ENCODE peak calls at places on chromosomes 3 and 15, in nine cellular contexts. W, X, Y, D, L, C, E, T and P are unnamed samples.

GRCh38 chr15:80948651-80949292 is 40.8 kb downstream of the MESD start:
- DNase-seq in W (no peak), X (no peak), Y (no peak), D (no peak), L (no peak), C (no peak), E (no peak), T (no peak), P (no peak)

GRCh38 chr3:37400355-37400754 is 226.0 kb upstream of the LRRFIP2 start:
- DNase-seq in W (no peak), X (no peak), Y (no peak), D (no peak), L (no peak), C (no peak), E (no peak), T (no peak), P (no peak)

GRCh38 chr3:115475178-115476041 is 147.9 kb upstream of the GAP43 start:
- DNase-seq in W (no peak), X (no peak), Y (no peak), D (no peak), L (no peak), C (no peak), E (no peak), T (no peak), P (no peak)

GRCh38 chr3:156356537-156357363 is 198.2 kb downstream of the SSR3 start:
- DNase-seq in W (no peak), X (peak), Y (peak), D (no peak), L (no peak), C (no peak), E (no peak), T (peak), P (no peak)

GRCh38 chr3:52774066-52774713 is 3.2 kb upstream of the ITIH1 start:
- DNase-seq in W (no peak), X (peak), Y (no peak), D (peak), L (no peak), C (no peak), E (no peak), T (no peak), P (no peak)

GRCh38 chr15:59713177-59713576 is 24.1 kb upstream of the BNIP2 start:
- DNase-seq in W (no peak), X (no peak), Y (no peak), D (no peak), L (no peak), C (no peak), E (no peak), T (no peak), P (no peak)

GRCh38 chr15:60507596-60508424 is 28.9 kb upstream of the ICE2 start:
- DNase-seq in W (no peak), X (peak), Y (peak), D (no peak), L (peak), C (peak), E (no peak), T (peak), P (peak)

GRCh38 chr15:33150993-33151392 is 43.5 kb downstream of the FMN1 start:
- DNase-seq in W (no peak), X (no peak), Y (no peak), D (no peak), L (no peak), C (no peak), E (no peak), T (no peak), P (no peak)

GRCh38 chr3:179196700-179197099 is 48.5 kb downstream of the PIK3CA start:
- DNase-seq in W (no peak), X (no peak), Y (no peak), D (no peak), L (no peak), C (no peak), E (no peak), T (no peak), P (no peak)

GRCh38 chr3:140053011-140053702 is 118.2 kb downstream of the CLSTN2 start:
- DNase-seq in W (no peak), X (no peak), Y (no peak), D (no peak), L (no peak), C (no peak), E (no peak), T (no peak), P (no peak)

GRCh38 chr3:120418866-120419490 is 31.8 kb downstream of the FSTL1 start:
- DNase-seq in W (no peak), X (peak), Y (peak), D (peak), L (peak), C (peak), E (no peak), T (peak), P (peak)

GRCh38 chr3:30308131-30308530 is 298.3 kb upstream of the TGFBR2 start:
- DNase-seq in W (no peak), X (no peak), Y (peak), D (no peak), L (no peak), C (no peak), E (no peak), T (peak), P (no peak)

GRCh38 chr3:43921056-43921455 is 230.3 kb downstream of the ABHD5 start:
- DNase-seq in W (no peak), X (no peak), Y (no peak), D (no peak), L (no peak), C (no peak), E (no peak), T (no peak), P (no peak)

GRCh38 chr3:192700885-192701284 is 26.5 kb downstream of the FGF12 start:
- DNase-seq in W (no peak), X (no peak), Y (no peak), D (no peak), L (no peak), C (no peak), E (no peak), T (no peak), P (no peak)

GRCh38 chr3:141738636-141739363 is 702 bp downstream of the RNF7 start:
- DNase-seq in W (no peak), X (no peak), Y (peak), D (no peak), L (peak), C (no peak), E (no peak), T (peak), P (peak)

GRCh38 chr15:77589839-77590238 is 42.9 kb downstream of the LINGO1 start:
- DNase-seq in W (no peak), X (peak), Y (no peak), D (no peak), L (no peak), C (no peak), E (no peak), T (no peak), P (no peak)

GRCh38 chr15:98959640-98960007 is 48.0 kb downstream of the PGPEP1L start:
- DNase-seq in W (no peak), X (no peak), Y (no peak), D (no peak), L (no peak), C (no peak), E (no peak), T (no peak), P (no peak)

GRCh38 chr3:99845999-99846398 is 28.3 kb downstream of the CMSS1 start:
- DNase-seq in W (no peak), X (no peak), Y (peak), D (no peak), L (no peak), C (no peak), E (no peak), T (no peak), P (no peak)

GRCh38 chr15:68833734-68834334 is 13.1 kb upstream of the ANP32A start:
- DNase-seq in W (no peak), X (no peak), Y (no peak), D (no peak), L (no peak), C (no peak), E (no peak), T (no peak), P (no peak)

GRCh38 chr3:98272126-98272525 is 8.1 kb downstream of the OR5H6 start:
- DNase-seq in W (no peak), X (no peak), Y (no peak), D (no peak), L (no peak), C (no peak), E (no peak), T (no peak), P (no peak)

GRCh38 chr15:74613953-74614743 is 1.5 kb upstream of the CLK3 start:
- DNase-seq in W (no peak), X (no peak), Y (no peak), D (no peak), L (no peak), C (no peak), E (no peak), T (no peak), P (no peak)

GRCh38 chr3:40505599-40506462 is at the start of gene ZNF620:
- DNase-seq in W (peak), X (peak), Y (peak), D (peak), L (peak), C (peak), E (peak), T (no peak), P (peak)

GRCh38 chr3:194080913-194081800 is 54.8 kb upstream of the HES1 start:
- DNase-seq in W (no peak), X (no peak), Y (no peak), D (no peak), L (no peak), C (no peak), E (no peak), T (no peak), P (no peak)

GRCh38 chr3:16817201-16817600 is 67.6 kb upstream of the PLCL2 start:
- DNase-seq in W (no peak), X (no peak), Y (peak), D (no peak), L (no peak), C (peak), E (no peak), T (peak), P (peak)

GRCh38 chr3:157081681-157082210 is 78.2 kb downstream of the CCNL1 start:
- DNase-seq in W (peak), X (peak), Y (peak), D (peak), L (peak), C (no peak), E (peak), T (peak), P (no peak)

GRCh38 chr3:21954709-21955108 is 203.7 kb upstream of the ZNF385D start:
- DNase-seq in W (no peak), X (no peak), Y (peak), D (no peak), L (no peak), C (no peak), E (no peak), T (peak), P (no peak)

GRCh38 chr3:151837057-151837456 is 23.1 kb downstream of the AADAC start:
- DNase-seq in W (no peak), X (peak), Y (peak), D (no peak), L (no peak), C (peak), E (no peak), T (peak), P (no peak)

GRCh38 chr15:100124936-100125626 is 216.7 kb downstream of the ADAMTS17 start:
- DNase-seq in W (no peak), X (no peak), Y (no peak), D (no peak), L (no peak), C (no peak), E (no peak), T (no peak), P (no peak)

GRCh38 chr15:101604124-101604874 is 47.9 kb downstream of the TM2D3 start:
- DNase-seq in W (no peak), X (no peak), Y (no peak), D (no peak), L (no peak), C (no peak), E (no peak), T (no peak), P (no peak)

GRCh38 chr15:75597667-75598341 is 18.7 kb upstream of the PTPN9 start:
- DNase-seq in W (no peak), X (no peak), Y (peak), D (no peak), L (peak), C (no peak), E (no peak), T (no peak), P (no peak)

GRCh38 chr3:37462452-37462851 is 288.1 kb upstream of the LRRFIP2 start:
- DNase-seq in W (no peak), X (no peak), Y (no peak), D (no peak), L (no peak), C (no peak), E (no peak), T (no peak), P (no peak)

GRCh38 chr3:78754066-78754743 is 1013.6 kb downstream of the ROBO1 start:
- DNase-seq in W (no peak), X (no peak), Y (peak), D (no peak), L (no peak), C (no peak), E (no peak), T (peak), P (no peak)